ENCODE peak calls at places on chromosomes 4 and X, in eight cellular contexts. S, P, G, B, V, D, I and H are unnamed samples. For H3K4me1 and H3K27me3, the result is how much of the 10 kb centered on the place peaks cover.

GRCh38 chr4:165974647-165975335 is 101.8 kb downstream of the TLL1 start:
- DNase-seq in S (no peak), P (no peak), G (no peak), B (no peak), V (peak), D (no peak), I (no peak), H (no peak)

GRCh38 chr4:74418063-74418670 is 26.8 kb upstream of the AREG start:
- DNase-seq in S (no peak), P (no peak), G (no peak), B (no peak), V (peak), D (no peak), I (no peak), H (no peak)

GRCh38 chr4:39636786-39637185 is 1.9 kb downstream of the SMIM14 start:
- DNase-seq in S (no peak), P (peak), G (no peak), B (no peak), V (peak), D (no peak), I (no peak), H (no peak)

GRCh38 chr4:173177232-173177631 is 8.6 kb downstream of the GALNT7 start:
- DNase-seq in S (no peak), P (no peak), G (no peak), B (no peak), V (no peak), D (no peak), I (no peak), H (no peak)

GRCh38 chr4:122577808-122578781 is 42.8 kb downstream of the IL21 start:
- DNase-seq in S (no peak), P (peak), G (peak), B (no peak), V (peak), D (no peak), I (peak), H (no peak)

GRCh38 chr4:188869581-188869980 is 730.3 kb downstream of the TRIML1 start:
- DNase-seq in S (no peak), P (no peak), G (no peak), B (no peak), V (no peak), D (no peak), I (no peak), H (no peak)

GRCh38 chr4:27692098-27692679 is 831.5 kb downstream of the STIM2 start:
- DNase-seq in S (no peak), P (no peak), G (no peak), B (peak), V (peak), D (no peak), I (no peak), H (no peak)

GRCh38 chr4:115906428-115906827 is 793.0 kb upstream of the NDST4 start:
- DNase-seq in S (no peak), P (no peak), G (no peak), B (no peak), V (no peak), D (no peak), I (no peak), H (no peak)

GRCh38 chrX:50920132-50920531 is 9.6 kb downstream of the BMP15 start:
- DNase-seq in S (no peak), P (no peak), G (no peak), B (no peak), V (peak), D (no peak), I (peak), H (no peak)

GRCh38 chrX:118499295-118499694 is 3.7 kb downstream of the DOCK11 start:
- DNase-seq in S (no peak), P (no peak), G (no peak), B (no peak), V (no peak), D (no peak), I (no peak), H (no peak)

GRCh38 chr4:128141866-128142265 is 80.8 kb downstream of the LARP1B start:
- DNase-seq in S (no peak), P (no peak), G (no peak), B (no peak), V (no peak), D (no peak), I (no peak), H (no peak)

GRCh38 chr4:136505020-136505419 is 1027.3 kb downstream of the PCDH18 start:
- DNase-seq in S (no peak), P (no peak), G (no peak), B (no peak), V (peak), D (no peak), I (no peak), H (no peak)

GRCh38 chr4:143353797-143354196 is 17.1 kb downstream of the GAB1 start:
- DNase-seq in S (no peak), P (no peak), G (no peak), B (no peak), V (no peak), D (no peak), I (no peak), H (no peak)

GRCh38 chr4:173119818-173120217 is 48.8 kb upstream of the GALNT7 start:
- DNase-seq in S (no peak), P (no peak), G (no peak), B (no peak), V (peak), D (no peak), I (no peak), H (no peak)

GRCh38 chr4:190018201-190018920 is 8.7 kb downstream of the FRG2 start:
- DNase-seq in S (no peak), P (no peak), G (no peak), B (no peak), V (no peak), D (no peak), I (no peak), H (no peak)

GRCh38 chr4:17812801-17813200 is 2.0 kb downstream of the NCAPG start:
- DNase-seq in S (no peak), P (no peak), G (no peak), B (no peak), V (no peak), D (no peak), I (no peak), H (no peak)

GRCh38 chr4:179989975-179990374 is 2253.2 kb upstream of the TENM3 start:
- DNase-seq in S (no peak), P (no peak), G (no peak), B (no peak), V (peak), D (no peak), I (no peak), H (no peak)

GRCh38 chr4:24561438-24562139 is 22.8 kb downstream of the DHX15 start:
- DNase-seq in S (no peak), P (no peak), G (no peak), B (no peak), V (no peak), D (no peak), I (no peak), H (no peak)
- H3K4me1 ChIP-seq in S (under half), P (under half), G (half or more), B (under half), V (under half), D (half or more), I (under half), H (under half)

DNA sequence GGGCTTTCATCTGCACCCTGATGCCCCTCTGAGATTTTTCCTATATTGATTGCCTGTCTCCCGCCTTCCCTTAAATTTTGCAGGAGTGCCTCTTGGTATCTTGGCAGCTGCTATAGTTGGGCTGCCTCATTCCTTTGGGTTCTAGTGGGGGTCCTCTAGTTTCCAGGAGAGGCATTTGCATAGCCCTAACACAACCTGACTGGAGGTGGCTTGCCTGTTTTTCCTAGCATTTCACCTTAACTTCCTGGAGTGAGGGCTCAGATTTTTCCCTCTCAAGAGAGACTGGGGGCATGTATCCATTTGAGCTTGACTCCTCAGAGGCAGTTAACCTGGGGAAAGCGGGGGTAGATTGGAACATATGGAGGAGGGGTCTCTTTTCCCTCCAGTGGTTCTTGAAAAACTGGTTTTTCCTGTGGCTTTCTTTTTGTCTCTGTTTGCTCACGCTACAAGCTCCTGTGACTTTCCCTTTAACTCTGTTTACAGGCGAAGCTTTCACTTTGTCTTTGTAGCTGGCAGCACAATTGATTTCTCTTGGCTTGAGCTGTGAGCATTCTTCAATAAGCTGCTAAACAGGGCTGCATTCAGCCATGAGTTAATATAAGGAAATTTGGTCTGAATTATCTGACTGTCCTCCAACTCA is 45.9 kb downstream of the UGT2A3 start:
- DNase-seq in S (no peak), P (no peak), G (no peak), B (no peak), V (peak), D (no peak), I (peak), H (no peak)
- H3K4me3 ChIP-seq in S (peak), P (no peak), G (no peak), B (no peak), V (no peak), D (no peak), I (no peak), H (peak)

GRCh38 chrX:426881-427280 is 40.2 kb upstream of the PPP2R3B start:
- DNase-seq in S (no peak), P (no peak), G (no peak), B (no peak), V (peak), D (no peak), I (no peak), H (no peak)
- H3K27me3 ChIP-seq in S (under half), P (under half), G (under half), B (under half), V (under half), D (under half), I (under half), H (under half)

GRCh38 chr4:89287945-89288344 is 19.7 kb downstream of the GPRIN3 start:
- DNase-seq in S (no peak), P (no peak), G (no peak), B (no peak), V (no peak), D (no peak), I (no peak), H (no peak)
- H3K4me1 ChIP-seq in S (under half), P (under half), G (half or more), B (under half), V (under half), D (under half), I (under half), H (under half)

GRCh38 chrX:141175786-141176185 is 1.1 kb downstream of the LDOC1 start:
- DNase-seq in S (no peak), P (no peak), G (no peak), B (no peak), V (no peak), D (no peak), I (no peak), H (no peak)
- H3K4me3 ChIP-seq in S (no peak), P (no peak), G (no peak), B (peak), V (peak), D (no peak), I (peak), H (no peak)

GRCh38 chr4:110624016-110624770 is 1.3 kb upstream of the PITX2 start:
- DNase-seq in S (no peak), P (no peak), G (no peak), B (no peak), V (no peak), D (no peak), I (no peak), H (no peak)
- H3K27me3 ChIP-seq in S (under half), P (under half), G (half or more), B (half or more), V (half or more), D (half or more), I (half or more), H (half or more)

DNA sequence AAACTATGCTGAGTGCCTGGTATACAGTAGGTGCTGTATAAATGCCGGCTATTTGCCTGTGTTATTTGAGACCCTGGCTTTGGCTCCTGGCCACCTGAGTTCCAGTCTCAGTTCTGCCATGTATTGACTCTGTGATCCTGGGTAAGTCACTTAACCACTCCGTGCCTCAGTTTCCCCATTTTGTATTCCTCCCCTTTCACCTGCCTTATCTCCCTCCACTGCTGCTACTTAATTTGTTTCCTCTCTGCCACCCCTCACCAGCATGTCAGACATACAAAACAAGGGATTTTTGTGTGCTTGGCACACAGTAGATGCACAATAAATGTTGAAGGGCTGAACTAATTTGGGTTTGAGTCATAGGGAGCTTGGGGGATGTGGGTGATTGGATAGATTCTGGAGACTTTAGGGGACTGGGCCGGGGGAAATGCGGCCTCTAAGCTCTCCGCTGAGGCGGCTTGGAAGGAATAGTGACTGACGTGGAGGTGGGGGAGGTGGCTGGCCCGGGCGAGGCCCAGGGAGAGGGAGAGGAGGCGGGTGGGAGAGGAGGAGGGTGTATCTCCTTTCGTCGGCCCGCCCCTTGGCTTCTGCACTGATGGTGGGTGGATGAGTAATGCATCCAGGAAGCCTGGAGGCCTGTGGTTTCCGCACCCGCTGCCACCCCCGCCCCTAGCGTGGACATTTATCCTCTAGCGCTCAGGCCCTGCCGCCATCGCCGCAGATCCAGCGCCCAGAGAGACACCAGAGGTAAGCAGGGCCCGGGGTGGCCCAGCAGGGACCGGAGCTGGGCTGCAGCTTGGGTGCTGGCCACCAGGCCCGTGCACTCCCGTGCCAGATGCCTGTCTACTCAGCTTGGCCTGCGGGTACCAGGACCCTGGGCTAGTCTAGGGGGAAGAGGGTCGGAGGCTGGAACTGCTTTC is at the start of gene TIMP1:
- DNase-seq in S (peak), P (peak), G (peak), B (peak), V (peak), D (peak), I (peak), H (peak)
- H3K4me1 ChIP-seq in S (under half), P (under half), G (under half), B (under half), V (under half), D (under half), I (under half), H (under half)

GRCh38 chrX:65034292-65034640 is 58.0 kb upstream of the ZC4H2 start:
- DNase-seq in S (no peak), P (no peak), G (no peak), B (no peak), V (no peak), D (no peak), I (no peak), H (no peak)
- H3K4me3 ChIP-seq in S (peak), P (peak), G (peak), B (peak), V (peak), D (peak), I (peak), H (peak)

GRCh38 chrX:27883468-27884092 is 75.8 kb downstream of the MAGEB10 start:
- DNase-seq in S (no peak), P (no peak), G (no peak), B (peak), V (peak), D (no peak), I (peak), H (no peak)
- H3K27me3 ChIP-seq in S (under half), P (under half), G (under half), B (under half), V (under half), D (under half), I (under half), H (under half)

DNA sequence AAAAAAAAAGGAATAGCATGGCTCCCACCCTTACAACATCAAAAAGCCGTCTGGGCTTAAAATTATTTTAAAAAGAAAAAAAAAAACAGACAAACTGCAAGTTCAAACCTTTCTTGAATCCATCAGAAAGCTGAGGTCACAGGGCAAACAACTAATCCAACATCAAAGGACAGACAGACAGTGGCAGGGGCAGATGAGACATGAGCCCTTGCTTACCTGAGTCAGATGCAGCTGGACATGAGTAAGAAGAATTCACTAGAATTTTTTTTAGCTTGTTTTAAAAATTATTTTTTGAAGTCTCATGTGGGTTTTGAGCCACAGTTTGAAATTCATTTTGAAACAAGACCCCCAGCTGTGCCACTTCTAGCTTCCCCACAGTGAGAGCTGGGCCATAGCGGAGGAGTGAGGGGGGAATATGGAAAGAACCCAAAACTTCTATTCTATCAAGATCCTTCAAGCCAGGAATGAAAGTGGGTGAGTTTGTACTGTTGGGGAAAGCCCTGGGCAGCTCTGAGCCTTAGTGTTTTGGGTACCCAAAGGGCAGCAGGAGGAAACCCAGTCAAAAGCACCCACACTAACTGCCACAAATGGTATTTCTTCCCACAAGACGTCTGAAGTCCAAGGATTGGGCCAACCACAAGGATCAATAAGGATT is 111.4 kb downstream of the ATXN3L start:
- DNase-seq in S (no peak), P (no peak), G (no peak), B (no peak), V (no peak), D (no peak), I (no peak), H (no peak)
- H3K4me1 ChIP-seq in S (under half), P (under half), G (under half), B (under half), V (under half), D (under half), I (under half), H (under half)